ENCODE peak calls at places on chromosome 16, in four cellular contexts. One of them, this sample, is unnamed.
A peak's percentile ranks its signal among the peaks of the same experiment; 100 is the strongest.

GRCh38 chr16:27791404-27791719 is 241.4 kb downstream of the KATNIP start:
- DNase-seq in HCT116: no peak
- DNase-seq in HepG2: no peak
- DNase-seq in K562: no peak
- DNase-seq in this sample: no peak

GRCh38 chr16:27347930-27348685 is 34.3 kb downstream of the IL4R start:
- DNase-seq in HCT116: no peak
- DNase-seq in HepG2: no peak
- DNase-seq in K562: no peak
- DNase-seq in this sample: peak; percentile 73

GRCh38 chr16:83660282-83660681 is 147.5 kb upstream of the HSBP1 start:
- DNase-seq in HCT116: no peak
- DNase-seq in HepG2: no peak
- DNase-seq in K562: no peak
- DNase-seq in this sample: no peak

GRCh38 chr16:50702725-50703124 is 9.3 kb downstream of the NOD2 start:
- DNase-seq in HCT116: no peak
- DNase-seq in HepG2: no peak
- DNase-seq in K562: no peak
- DNase-seq in this sample: no peak

GRCh38 chr16:54050281-54051210 is 236.0 kb downstream of the IRX3 start:
- DNase-seq in HCT116: no peak
- DNase-seq in HepG2: no peak
- DNase-seq in K562: no peak
- DNase-seq in this sample: no peak

GRCh38 chr16:19175492-19176262 is 7.6 kb downstream of the SYT17 start:
- DNase-seq in HCT116: no peak
- DNase-seq in HepG2: peak; percentile 44
- DNase-seq in K562: no peak
- DNase-seq in this sample: no peak

GRCh38 chr16:89049484-89050118 is 44.1 kb upstream of the ACSF3 start:
- DNase-seq in HCT116: no peak
- DNase-seq in HepG2: no peak
- DNase-seq in K562: no peak
- DNase-seq in this sample: peak; percentile 73

GRCh38 chr16:82156761-82157654 is 13.0 kb downstream of the MPHOSPH6 start:
- DNase-seq in HCT116: no peak
- DNase-seq in HepG2: no peak
- DNase-seq in K562: no peak
- DNase-seq in this sample: no peak

DNA sequence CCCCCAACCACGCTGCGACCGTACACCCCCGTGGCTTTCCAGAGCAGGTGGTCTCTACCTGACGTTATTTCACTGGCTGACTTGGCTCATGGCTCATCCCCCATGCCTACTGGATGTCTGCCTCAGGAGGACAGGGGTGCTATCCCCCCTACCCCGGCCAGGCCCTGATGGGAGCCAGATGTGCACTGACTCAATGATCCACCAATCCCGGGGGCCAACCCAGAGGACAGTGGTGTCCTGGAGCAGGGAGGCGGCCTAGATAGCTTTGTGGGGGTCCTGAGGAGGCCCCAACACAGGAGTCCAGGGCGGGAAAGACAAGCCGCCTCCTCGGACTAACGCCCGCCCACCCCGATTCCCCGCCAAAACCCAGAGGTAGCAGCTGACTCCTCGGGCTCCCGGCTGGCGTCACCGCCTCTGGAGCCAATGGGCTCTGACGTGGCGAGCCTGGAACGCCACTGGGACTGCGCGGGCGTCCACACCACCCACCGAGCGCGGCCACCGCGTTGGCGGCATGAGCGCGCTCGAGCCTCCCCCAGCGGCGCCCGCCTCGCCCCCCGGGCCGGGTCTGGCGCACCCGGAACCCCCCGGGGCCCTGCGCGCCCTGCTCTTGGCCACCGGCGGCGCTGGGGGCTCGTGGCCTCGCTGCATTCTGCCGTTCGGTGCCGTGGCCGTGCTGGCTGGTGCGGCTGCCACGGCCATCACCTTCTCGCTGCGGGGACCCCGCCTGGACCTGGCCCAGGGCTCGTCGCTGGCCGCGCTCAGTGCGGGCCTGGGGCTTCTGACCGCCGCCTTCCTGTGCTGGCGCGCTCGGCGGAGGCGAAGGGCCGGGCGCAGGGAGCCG is 3.6 kb upstream of the NTN3 start:
- DNase-seq in HCT116: peak; percentile 41
- DNase-seq in HepG2: no peak
- DNase-seq in K562: no peak
- DNase-seq in this sample: peak; percentile 89
- TF ChIP-seq ELF1 in HCT116: no peak
- TF ChIP-seq ELF1 in HepG2: no peak
- TF ChIP-seq ELF1 in K562: no peak
- TF ChIP-seq ELF1 in this sample: no peak

GRCh38 chr16:80288616-80289015 is 252.2 kb upstream of the DYNLRB2 start:
- DNase-seq in HCT116: no peak
- DNase-seq in HepG2: no peak
- DNase-seq in K562: no peak
- DNase-seq in this sample: no peak
- TF ChIP-seq ELF1 in HCT116: no peak
- TF ChIP-seq ELF1 in HepG2: no peak
- TF ChIP-seq ELF1 in K562: no peak
- TF ChIP-seq ELF1 in this sample: no peak

GRCh38 chr16:84790291-84790690 is 29.5 kb upstream of the CRISPLD2 start:
- DNase-seq in HCT116: no peak
- DNase-seq in HepG2: no peak
- DNase-seq in K562: no peak
- DNase-seq in this sample: no peak
- TF ChIP-seq ELF1 in HCT116: no peak
- TF ChIP-seq ELF1 in HepG2: no peak
- TF ChIP-seq ELF1 in K562: no peak
- TF ChIP-seq ELF1 in this sample: no peak

GRCh38 chr16:73275024-73275423 is 227.1 kb upstream of the ZFHX3 start:
- DNase-seq in HCT116: no peak
- DNase-seq in HepG2: no peak
- DNase-seq in K562: no peak
- DNase-seq in this sample: no peak

GRCh38 chr16:73275448-73275847 is 227.5 kb upstream of the ZFHX3 start:
- DNase-seq in HCT116: no peak
- DNase-seq in HepG2: no peak
- DNase-seq in K562: no peak
- DNase-seq in this sample: no peak

GRCh38 chr16:73280366-73280765 is 232.4 kb upstream of the ZFHX3 start:
- DNase-seq in HCT116: no peak
- DNase-seq in HepG2: no peak
- DNase-seq in K562: no peak
- DNase-seq in this sample: no peak

GRCh38 chr16:73277066-73277465 is 229.1 kb upstream of the ZFHX3 start:
- DNase-seq in HCT116: no peak
- DNase-seq in HepG2: no peak
- DNase-seq in K562: no peak
- DNase-seq in this sample: no peak

DNA sequence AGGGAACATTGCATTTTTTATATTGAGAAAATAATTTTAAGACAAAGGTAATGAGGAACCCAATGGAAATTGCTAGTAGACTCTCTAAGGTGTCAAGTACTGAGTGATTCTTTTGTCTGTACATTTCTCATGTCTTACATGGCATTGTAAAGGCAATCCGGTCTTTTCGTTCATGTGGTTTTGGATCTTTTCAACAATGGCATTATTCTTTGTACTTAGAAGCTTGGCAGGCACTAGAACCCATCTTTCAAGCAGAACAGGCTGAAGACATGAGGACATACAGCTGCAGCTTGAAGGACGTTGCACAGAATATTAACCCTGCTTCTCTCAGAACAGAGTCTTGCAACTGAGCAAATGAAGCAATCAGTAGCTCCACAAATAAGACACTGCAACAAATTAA is 231.5 kb upstream of the ZFHX3 start:
- DNase-seq in HCT116: no peak
- DNase-seq in HepG2: no peak
- DNase-seq in K562: no peak
- DNase-seq in this sample: no peak
- TF ChIP-seq ELF1 in HCT116: no peak
- TF ChIP-seq ELF1 in HepG2: no peak
- TF ChIP-seq ELF1 in K562: no peak
- TF ChIP-seq ELF1 in this sample: no peak

This sample was measured in SK-N-SH.